ENCODE peak calls at places on chromosomes 16 and 17, in nine cellular contexts. One of them, this sample, is unnamed. For H3K4me1, the result is how much of the 10 kb centered on the place peaks cover.

GRCh38 chr16:14564881-14565687 is 65.0 kb downstream of the PARN start:
- DNase-seq in stomach: no peak
- DNase-seq in HCT116: no peak
- DNase-seq in heart left ventricle: no peak
- DNase-seq in breast epithelium: no peak
- DNase-seq in prostate gland: peak
- DNase-seq in Peyer's patch: no peak
- DNase-seq in A549: no peak
- DNase-seq in IMR-90: peak
- DNase-seq in this sample: no peak

GRCh38 chr16:65284583-65284982 is 162.7 kb upstream of the CDH11 start:
- DNase-seq in stomach: no peak
- DNase-seq in HCT116: no peak
- DNase-seq in heart left ventricle: no peak
- DNase-seq in breast epithelium: no peak
- DNase-seq in prostate gland: no peak
- DNase-seq in Peyer's patch: no peak
- DNase-seq in A549: no peak
- DNase-seq in IMR-90: peak
- DNase-seq in this sample: no peak

GRCh38 chr16:81251871-81252270 is 13.4 kb downstream of the BCO1 start:
- DNase-seq in stomach: no peak
- DNase-seq in HCT116: no peak
- DNase-seq in heart left ventricle: no peak
- DNase-seq in breast epithelium: no peak
- DNase-seq in prostate gland: no peak
- DNase-seq in Peyer's patch: no peak
- DNase-seq in A549: no peak
- DNase-seq in IMR-90: peak
- DNase-seq in this sample: no peak

GRCh38 chr17:77343031-77343866 is 202.5 kb downstream of the SEC14L1 start:
- DNase-seq in stomach: peak
- DNase-seq in HCT116: no peak
- DNase-seq in heart left ventricle: no peak
- DNase-seq in breast epithelium: peak
- DNase-seq in prostate gland: no peak
- DNase-seq in Peyer's patch: peak
- DNase-seq in A549: no peak
- DNase-seq in IMR-90: no peak
- DNase-seq in this sample: no peak

GRCh38 chr16:82699711-82700495 is 73.1 kb downstream of the CDH13 start:
- DNase-seq in stomach: no peak
- DNase-seq in HCT116: no peak
- DNase-seq in heart left ventricle: peak
- DNase-seq in breast epithelium: no peak
- DNase-seq in prostate gland: peak
- DNase-seq in Peyer's patch: no peak
- DNase-seq in A549: no peak
- DNase-seq in IMR-90: peak
- DNase-seq in this sample: peak

GRCh38 chr16:69443809-69444611 is 19.6 kb downstream of the CYB5B start:
- DNase-seq in stomach: no peak
- DNase-seq in HCT116: no peak
- DNase-seq in heart left ventricle: peak
- DNase-seq in breast epithelium: no peak
- DNase-seq in prostate gland: peak
- DNase-seq in Peyer's patch: peak
- DNase-seq in A549: no peak
- DNase-seq in IMR-90: peak
- DNase-seq in this sample: no peak

GRCh38 chr16:67593288-67593687 is 31.0 kb downstream of the CTCF start:
- DNase-seq in stomach: no peak
- DNase-seq in HCT116: no peak
- DNase-seq in heart left ventricle: no peak
- DNase-seq in breast epithelium: no peak
- DNase-seq in prostate gland: no peak
- DNase-seq in Peyer's patch: no peak
- DNase-seq in A549: no peak
- DNase-seq in IMR-90: no peak
- DNase-seq in this sample: no peak

GRCh38 chr16:27453476-27453825 is 51.5 kb downstream of the IL21R start:
- DNase-seq in stomach: no peak
- DNase-seq in HCT116: no peak
- DNase-seq in heart left ventricle: no peak
- DNase-seq in breast epithelium: no peak
- DNase-seq in prostate gland: no peak
- DNase-seq in Peyer's patch: no peak
- DNase-seq in A549: no peak
- DNase-seq in IMR-90: no peak
- DNase-seq in this sample: no peak

GRCh38 chr16:89115216-89115949 is 21.7 kb downstream of the ACSF3 start:
- DNase-seq in stomach: peak
- DNase-seq in HCT116: no peak
- DNase-seq in heart left ventricle: peak
- DNase-seq in breast epithelium: no peak
- DNase-seq in prostate gland: peak
- DNase-seq in Peyer's patch: peak
- DNase-seq in A549: no peak
- DNase-seq in IMR-90: no peak
- DNase-seq in this sample: peak

GRCh38 chr17:43857141-43857540 is 10.2 kb downstream of the CD300LG start:
- DNase-seq in stomach: no peak
- DNase-seq in HCT116: no peak
- DNase-seq in heart left ventricle: no peak
- DNase-seq in breast epithelium: no peak
- DNase-seq in prostate gland: no peak
- DNase-seq in Peyer's patch: no peak
- DNase-seq in A549: no peak
- DNase-seq in IMR-90: no peak
- DNase-seq in this sample: no peak

GRCh38 chr16:73025111-73025505 is 22.8 kb downstream of the ZFHX3 start:
- DNase-seq in stomach: no peak
- DNase-seq in HCT116: no peak
- DNase-seq in heart left ventricle: peak
- DNase-seq in breast epithelium: no peak
- DNase-seq in prostate gland: no peak
- DNase-seq in Peyer's patch: peak
- DNase-seq in A549: no peak
- DNase-seq in IMR-90: no peak
- DNase-seq in this sample: peak

GRCh38 chr17:2092253-2092652 is 37.4 kb downstream of the HIC1 start:
- DNase-seq in stomach: no peak
- DNase-seq in HCT116: no peak
- DNase-seq in heart left ventricle: no peak
- DNase-seq in breast epithelium: no peak
- DNase-seq in prostate gland: no peak
- DNase-seq in Peyer's patch: no peak
- DNase-seq in A549: no peak
- DNase-seq in IMR-90: no peak
- DNase-seq in this sample: no peak

GRCh38 chr17:66573078-66573477 is 261.8 kb upstream of the CACNG5 start:
- DNase-seq in stomach: no peak
- DNase-seq in HCT116: no peak
- DNase-seq in heart left ventricle: no peak
- DNase-seq in breast epithelium: no peak
- DNase-seq in prostate gland: no peak
- DNase-seq in Peyer's patch: no peak
- DNase-seq in A549: no peak
- DNase-seq in IMR-90: no peak
- DNase-seq in this sample: no peak

GRCh38 chr17:60390881-60391418 is 983 bp downstream of the USP32 start:
- DNase-seq in stomach: peak
- DNase-seq in HCT116: no peak
- DNase-seq in heart left ventricle: peak
- DNase-seq in breast epithelium: no peak
- DNase-seq in prostate gland: peak
- DNase-seq in Peyer's patch: peak
- DNase-seq in A549: peak
- DNase-seq in IMR-90: peak
- DNase-seq in this sample: peak

DNA sequence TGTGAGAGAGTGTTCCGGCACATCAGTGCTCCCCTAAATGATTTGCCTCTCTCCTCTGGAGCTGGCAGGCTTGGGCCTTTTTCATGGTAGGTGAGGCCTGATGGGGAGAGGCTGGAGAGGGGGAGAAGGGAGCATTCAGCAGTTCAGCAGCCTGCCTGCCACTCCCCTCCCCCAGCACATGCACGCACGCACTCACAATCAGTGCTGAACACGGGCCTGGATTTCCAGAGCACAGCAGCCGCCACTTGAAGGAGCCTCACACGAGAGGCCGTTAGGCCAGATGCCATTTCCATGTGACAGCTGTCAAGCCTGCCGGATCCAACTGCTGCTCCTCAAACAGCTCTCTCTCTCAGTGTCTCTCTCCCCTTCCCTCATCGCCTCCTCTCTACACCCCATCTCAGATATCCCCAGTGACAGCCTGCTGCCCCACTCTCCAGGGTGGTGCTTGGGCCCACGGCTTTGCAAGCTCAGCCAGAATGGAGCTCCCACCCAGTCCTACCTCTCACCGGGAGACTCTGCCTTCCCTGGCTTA is 226.4 kb downstream of the CCDC182 start:
- DNase-seq in stomach: no peak
- DNase-seq in HCT116: no peak
- DNase-seq in heart left ventricle: peak
- DNase-seq in breast epithelium: no peak
- DNase-seq in prostate gland: no peak
- DNase-seq in Peyer's patch: no peak
- DNase-seq in A549: no peak
- DNase-seq in IMR-90: no peak
- DNase-seq in this sample: no peak
- H3K4me1 ChIP-seq in stomach: under half
- H3K4me1 ChIP-seq in HCT116: half or more
- H3K4me1 ChIP-seq in heart left ventricle: under half
- H3K4me1 ChIP-seq in breast epithelium: under half
- H3K4me1 ChIP-seq in prostate gland: under half
- H3K4me1 ChIP-seq in Peyer's patch: under half
- H3K4me1 ChIP-seq in A549: half or more
- H3K4me1 ChIP-seq in IMR-90: under half
- H3K4me1 ChIP-seq in this sample: under half

GRCh38 chr17:64126918-64127317 is 3.0 kb downstream of the ERN1 start:
- DNase-seq in stomach: no peak
- DNase-seq in HCT116: no peak
- DNase-seq in heart left ventricle: no peak
- DNase-seq in breast epithelium: no peak
- DNase-seq in prostate gland: no peak
- DNase-seq in Peyer's patch: no peak
- DNase-seq in A549: no peak
- DNase-seq in IMR-90: peak
- DNase-seq in this sample: no peak
- H3K4me3 ChIP-seq in stomach: peak
- H3K4me3 ChIP-seq in HCT116: no peak
- H3K4me3 ChIP-seq in heart left ventricle: no peak
- H3K4me3 ChIP-seq in breast epithelium: no peak
- H3K4me3 ChIP-seq in prostate gland: no peak
- H3K4me3 ChIP-seq in Peyer's patch: no peak
- H3K4me3 ChIP-seq in A549: no peak
- H3K4me3 ChIP-seq in IMR-90: no peak
- H3K4me3 ChIP-seq in this sample: no peak

DNA sequence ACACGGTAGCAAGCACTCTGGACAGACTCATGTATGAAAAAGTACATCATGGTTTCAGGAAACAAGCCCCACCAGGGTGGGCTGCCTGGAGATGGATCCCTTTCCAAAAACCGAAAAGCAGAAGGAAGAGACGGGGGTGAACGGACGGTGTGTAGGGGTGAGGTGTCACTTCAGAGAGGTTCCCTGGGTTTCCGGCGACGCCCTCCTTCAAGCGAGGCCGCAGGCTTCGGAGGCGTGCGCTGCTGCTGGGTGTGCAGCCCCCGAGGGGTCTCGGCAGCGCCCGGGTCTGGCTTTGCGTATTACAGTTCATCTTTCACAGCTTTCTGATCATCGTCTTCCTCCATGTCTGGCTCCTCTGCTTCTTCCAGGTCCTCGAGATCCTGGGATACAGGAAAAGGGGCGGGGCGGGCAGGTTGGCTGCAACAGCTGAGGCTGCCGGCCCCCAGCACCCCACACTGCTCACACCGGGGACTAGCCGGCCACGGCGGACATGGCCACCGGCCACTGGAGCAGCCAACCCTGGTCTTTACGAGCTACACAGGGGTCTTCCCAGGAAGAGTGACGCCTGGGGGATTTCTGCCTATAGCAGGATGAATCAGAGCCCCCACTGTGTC is 9.0 kb upstream of the PPP1R27 start:
- DNase-seq in stomach: no peak
- DNase-seq in HCT116: no peak
- DNase-seq in heart left ventricle: no peak
- DNase-seq in breast epithelium: no peak
- DNase-seq in prostate gland: no peak
- DNase-seq in Peyer's patch: no peak
- DNase-seq in A549: no peak
- DNase-seq in IMR-90: no peak
- DNase-seq in this sample: no peak
- TF ChIP-seq POLR2A in stomach: no peak
- TF ChIP-seq POLR2A in HCT116: no peak
- TF ChIP-seq POLR2A in heart left ventricle: no peak
- TF ChIP-seq POLR2A in breast epithelium: no peak
- TF ChIP-seq POLR2A in prostate gland: no peak
- TF ChIP-seq POLR2A in Peyer's patch: no peak
- TF ChIP-seq POLR2A in A549: no peak
- TF ChIP-seq POLR2A in IMR-90: no peak
- TF ChIP-seq POLR2A in this sample: no peak

DNA sequence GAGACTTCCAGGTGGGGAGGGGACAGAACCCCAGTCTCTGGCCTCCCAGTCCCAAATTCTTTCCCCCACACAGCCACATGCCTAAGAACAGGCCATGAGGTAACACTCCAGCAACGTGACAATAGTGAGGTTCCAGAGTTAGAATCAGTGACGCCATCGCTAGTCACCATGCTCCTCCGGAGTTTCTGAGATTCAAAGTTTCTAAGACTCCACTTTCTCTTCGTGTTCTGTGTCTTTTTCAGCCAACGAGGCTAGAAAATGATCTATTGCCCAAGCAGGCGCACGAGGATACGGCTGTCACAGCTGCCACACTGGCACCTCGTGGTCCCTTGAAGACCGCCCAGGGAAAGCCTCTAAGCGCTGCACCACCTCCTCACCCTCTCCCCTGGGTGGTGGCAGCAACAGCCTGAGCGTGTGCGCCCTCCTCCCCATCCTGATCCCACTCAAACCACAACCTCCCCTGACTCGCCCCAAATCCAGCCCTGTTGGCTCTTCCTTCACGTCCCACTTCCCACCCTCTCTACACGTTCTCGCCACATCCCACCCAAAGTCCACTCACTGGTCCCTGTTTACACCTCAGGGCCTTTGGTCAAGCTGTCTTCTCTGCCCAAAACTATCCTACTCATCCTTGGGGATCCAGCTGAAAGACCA is 1.0 kb downstream of the MCRIP1 start:
- DNase-seq in stomach: no peak
- DNase-seq in HCT116: no peak
- DNase-seq in heart left ventricle: no peak
- DNase-seq in breast epithelium: no peak
- DNase-seq in prostate gland: no peak
- DNase-seq in Peyer's patch: no peak
- DNase-seq in A549: no peak
- DNase-seq in IMR-90: peak
- DNase-seq in this sample: peak
- H3K4me1 ChIP-seq in stomach: under half
- H3K4me1 ChIP-seq in HCT116: under half
- H3K4me1 ChIP-seq in heart left ventricle: under half
- H3K4me1 ChIP-seq in breast epithelium: under half
- H3K4me1 ChIP-seq in prostate gland: under half
- H3K4me1 ChIP-seq in Peyer's patch: under half
- H3K4me1 ChIP-seq in A549: under half
- H3K4me1 ChIP-seq in IMR-90: under half
- H3K4me1 ChIP-seq in this sample: under half

GRCh38 chr16:78950768-78951167 is 649.8 kb downstream of the MAF start:
- DNase-seq in stomach: no peak
- DNase-seq in HCT116: no peak
- DNase-seq in heart left ventricle: no peak
- DNase-seq in breast epithelium: no peak
- DNase-seq in prostate gland: no peak
- DNase-seq in Peyer's patch: no peak
- DNase-seq in A549: no peak
- DNase-seq in IMR-90: no peak
- DNase-seq in this sample: no peak
- H3K4me3 ChIP-seq in stomach: no peak
- H3K4me3 ChIP-seq in HCT116: no peak
- H3K4me3 ChIP-seq in heart left ventricle: no peak
- H3K4me3 ChIP-seq in breast epithelium: no peak
- H3K4me3 ChIP-seq in prostate gland: no peak
- H3K4me3 ChIP-seq in Peyer's patch: no peak
- H3K4me3 ChIP-seq in A549: no peak
- H3K4me3 ChIP-seq in IMR-90: no peak
- H3K4me3 ChIP-seq in this sample: no peak